ENCODE peak calls at places on chromosomes 13 and 19, in four cellular contexts. One of them, this sample, is unnamed.

GRCh38 chr19:57348136-57348535 is 2.9 kb upstream of the ZNF304 start:
- DNase-seq in adrenal gland: no peak
- DNase-seq in cerebellum: no peak
- DNase-seq in iris pigment epithelial cell: peak; percentile 29
- DNase-seq in this sample: no peak

GRCh38 chr19:8445488-8446001 is 770 bp downstream of the HNRNPM start:
- DNase-seq in adrenal gland: peak; percentile 55
- DNase-seq in cerebellum: no peak
- DNase-seq in iris pigment epithelial cell: peak; percentile 45
- DNase-seq in this sample: peak; percentile 72

GRCh38 chr19:18771328-18772242 is 19.5 kb downstream of the COMP start:
- DNase-seq in adrenal gland: no peak
- DNase-seq in cerebellum: no peak
- DNase-seq in iris pigment epithelial cell: no peak
- DNase-seq in this sample: no peak

GRCh38 chr13:29901714-29902631 is 51.6 kb upstream of the UBL3 start:
- DNase-seq in adrenal gland: peak; percentile 18
- DNase-seq in cerebellum: no peak
- DNase-seq in iris pigment epithelial cell: peak; percentile 98
- DNase-seq in this sample: peak; percentile 42

GRCh38 chr13:103246581-103247200 is 180.5 kb upstream of the SLC10A2 start:
- DNase-seq in adrenal gland: no peak
- DNase-seq in cerebellum: no peak
- DNase-seq in iris pigment epithelial cell: no peak
- DNase-seq in this sample: no peak

GRCh38 chr13:21011378-21011777 is 50.0 kb downstream of the LATS2 start:
- DNase-seq in adrenal gland: no peak
- DNase-seq in cerebellum: no peak
- DNase-seq in iris pigment epithelial cell: peak; percentile 47
- DNase-seq in this sample: no peak

GRCh38 chr13:113623491-113624234 is 34.3 kb downstream of the ATP4B start:
- DNase-seq in adrenal gland: no peak
- DNase-seq in cerebellum: no peak
- DNase-seq in iris pigment epithelial cell: no peak
- DNase-seq in this sample: no peak

GRCh38 chr13:98503175-98504028 is 73.5 kb downstream of the STK24 start:
- DNase-seq in adrenal gland: peak; percentile 63
- DNase-seq in cerebellum: no peak
- DNase-seq in iris pigment epithelial cell: no peak
- DNase-seq in this sample: no peak

GRCh38 chr13:52016296-52016695 is 4.1 kb downstream of the ALG11 start:
- DNase-seq in adrenal gland: no peak
- DNase-seq in cerebellum: no peak
- DNase-seq in iris pigment epithelial cell: no peak
- DNase-seq in this sample: no peak

GRCh38 chr19:14347999-14348889 is 33.0 kb upstream of the ADGRE5 start:
- DNase-seq in adrenal gland: peak; percentile 36
- DNase-seq in cerebellum: peak; percentile 78
- DNase-seq in iris pigment epithelial cell: peak; percentile 26
- DNase-seq in this sample: no peak

GRCh38 chr19:49042177-49042576 is 1.5 kb upstream of the CGB5 start:
- DNase-seq in adrenal gland: no peak
- DNase-seq in cerebellum: no peak
- DNase-seq in iris pigment epithelial cell: no peak
- DNase-seq in this sample: no peak

GRCh38 chr13:54845351-54845965 is 1816.8 kb downstream of the OLFM4 start:
- DNase-seq in adrenal gland: no peak
- DNase-seq in cerebellum: peak; percentile 41
- DNase-seq in iris pigment epithelial cell: no peak
- DNase-seq in this sample: no peak

GRCh38 chr19:20860339-20860738 is 62.7 kb upstream of the ZNF85 start:
- DNase-seq in adrenal gland: no peak
- DNase-seq in cerebellum: no peak
- DNase-seq in iris pigment epithelial cell: no peak
- DNase-seq in this sample: no peak

GRCh38 chr13:21579754-21580316 is 24.1 kb downstream of the MICU2 start:
- DNase-seq in adrenal gland: no peak
- DNase-seq in cerebellum: no peak
- DNase-seq in iris pigment epithelial cell: no peak
- DNase-seq in this sample: no peak

GRCh38 chr19:19562665-19563347 is 24.7 kb downstream of the CILP2 start:
- DNase-seq in adrenal gland: no peak
- DNase-seq in cerebellum: no peak
- DNase-seq in iris pigment epithelial cell: no peak
- DNase-seq in this sample: no peak

GRCh38 chr19:38277549-38277948 is 13.2 kb downstream of the SPINT2 start:
- DNase-seq in adrenal gland: no peak
- DNase-seq in cerebellum: no peak
- DNase-seq in iris pigment epithelial cell: peak; percentile 42
- DNase-seq in this sample: no peak

GRCh38 chr19:33393286-33394005 is 19.9 kb downstream of the CEBPG start:
- DNase-seq in adrenal gland: no peak
- DNase-seq in cerebellum: no peak
- DNase-seq in iris pigment epithelial cell: no peak
- DNase-seq in this sample: no peak